ENCODE peak calls at places on chromosomes 6 and 20, in seven cellular contexts. D is psoas muscle, O is cardiac fibroblast, W is prostate gland, Y is pancreas, E is upper lobe of left lung, Q is fibroblast of the aortic adventitia. K is an unnamed sample.

GRCh38 chr6:2659882-2660281 is 90.8 kb downstream of the MYLK4 start:
- DNase-seq in D (no peak), O (peak), W (no peak), Y (no peak), E (no peak), Q (no peak), K (no peak)

GRCh38 chr20:14374191-14374590 is 36.8 kb upstream of the FLRT3 start:
- DNase-seq in D (no peak), O (no peak), W (no peak), Y (no peak), E (no peak), Q (no peak), K (no peak)

GRCh38 chr6:12941422-12941821 is 224.9 kb downstream of the PHACTR1 start:
- DNase-seq in D (no peak), O (no peak), W (no peak), Y (no peak), E (peak), Q (no peak), K (no peak)

GRCh38 chr6:101018157-101018556 is 137.0 kb upstream of the ASCC3 start:
- DNase-seq in D (no peak), O (no peak), W (no peak), Y (no peak), E (no peak), Q (no peak), K (no peak)

GRCh38 chr6:36906539-36906938 is 20.8 kb downstream of the C6orf89 start:
- DNase-seq in D (no peak), O (no peak), W (peak), Y (peak), E (peak), Q (peak), K (no peak)

GRCh38 chr6:4296552-4296951 is 161.2 kb upstream of the ECI2 start:
- DNase-seq in D (no peak), O (no peak), W (no peak), Y (no peak), E (no peak), Q (no peak), K (no peak)

GRCh38 chr6:26053929-26054658 is 33.1 kb upstream of the HFE start:
- DNase-seq in D (no peak), O (peak), W (no peak), Y (no peak), E (no peak), Q (peak), K (no peak)

GRCh38 chr6:137092018-137092417 is 47.3 kb upstream of the IL20RA start:
- DNase-seq in D (no peak), O (no peak), W (no peak), Y (no peak), E (no peak), Q (no peak), K (no peak)

GRCh38 chr6:13742961-13743735 is 31.5 kb upstream of the RANBP9 start:
- DNase-seq in D (no peak), O (no peak), W (no peak), Y (peak), E (no peak), Q (no peak), K (no peak)

GRCh38 chr20:12159266-12159665 is 241.6 kb downstream of the BTBD3 start:
- DNase-seq in D (no peak), O (no peak), W (no peak), Y (no peak), E (no peak), Q (no peak), K (no peak)

GRCh38 chr20:35011589-35012226 is 56.0 kb downstream of the MYH7B start:
- DNase-seq in D (no peak), O (no peak), W (no peak), Y (no peak), E (no peak), Q (no peak), K (no peak)

GRCh38 chr20:38337561-38338140 is 8.6 kb upstream of the LBP start:
- DNase-seq in D (peak), O (peak), W (no peak), Y (no peak), E (peak), Q (no peak), K (no peak)

GRCh38 chr6:15462717-15463525 is 199.9 kb downstream of the DTNBP1 start:
- DNase-seq in D (no peak), O (no peak), W (no peak), Y (no peak), E (no peak), Q (peak), K (no peak)

GRCh38 chr20:9241232-9241692 is 172.4 kb downstream of the PLCB4 start:
- DNase-seq in D (no peak), O (peak), W (no peak), Y (no peak), E (no peak), Q (peak), K (no peak)

GRCh38 chr6:131013495-131013894 is 49.5 kb downstream of the EPB41L2 start:
- DNase-seq in D (no peak), O (peak), W (no peak), Y (no peak), E (no peak), Q (peak), K (no peak)

GRCh38 chr20:31836853-31837608 is 8.4 kb downstream of the FOXS1 start:
- DNase-seq in D (no peak), O (peak), W (no peak), Y (no peak), E (no peak), Q (no peak), K (no peak)

GRCh38 chr6:56862415-56863175 is 92.3 kb upstream of the BEND6 start:
- DNase-seq in D (no peak), O (peak), W (no peak), Y (no peak), E (no peak), Q (peak), K (no peak)

GRCh38 chr6:157099912-157100593 is 223.3 kb downstream of the TMEM242 start:
- DNase-seq in D (no peak), O (peak), W (no peak), Y (no peak), E (no peak), Q (no peak), K (no peak)

GRCh38 chr6:138637822-138638221 is 135.7 kb upstream of the CCDC28A start:
- DNase-seq in D (no peak), O (no peak), W (no peak), Y (no peak), E (no peak), Q (no peak), K (no peak)

GRCh38 chr6:154071711-154072110 is 32.7 kb downstream of the OPRM1 start:
- DNase-seq in D (no peak), O (no peak), W (no peak), Y (no peak), E (no peak), Q (no peak), K (no peak)

GRCh38 chr20:11807070-11807741 is 110.5 kb upstream of the BTBD3 start:
- DNase-seq in D (no peak), O (peak), W (no peak), Y (no peak), E (no peak), Q (peak), K (no peak)

GRCh38 chr6:142378138-142378875 is 76.5 kb downstream of the ADGRG6 start:
- DNase-seq in D (no peak), O (peak), W (no peak), Y (no peak), E (peak), Q (peak), K (no peak)

GRCh38 chr6:29758761-29759160 is 35.5 kb downstream of the HLA-F start:
- DNase-seq in D (no peak), O (no peak), W (no peak), Y (no peak), E (no peak), Q (no peak), K (no peak)

GRCh38 chr6:30238178-30238795 is 25.1 kb upstream of the TRIM26 start:
- DNase-seq in D (no peak), O (peak), W (no peak), Y (no peak), E (no peak), Q (peak), K (no peak)

GRCh38 chr6:166949533-166950442 is 6.6 kb downstream of the RNASET2 start:
- DNase-seq in D (no peak), O (no peak), W (no peak), Y (no peak), E (no peak), Q (no peak), K (no peak)

GRCh38 chr20:33896509-33896908 is 85.4 kb downstream of the CHMP4B start:
- DNase-seq in D (no peak), O (peak), W (no peak), Y (no peak), E (no peak), Q (peak), K (no peak)

GRCh38 chr20:12829121-12829520 is 179.7 kb upstream of the SPTLC3 start:
- DNase-seq in D (no peak), O (no peak), W (no peak), Y (no peak), E (no peak), Q (no peak), K (no peak)

GRCh38 chr6:113082691-113083090 is 735.6 kb downstream of the RFPL4B start:
- DNase-seq in D (no peak), O (peak), W (no peak), Y (no peak), E (no peak), Q (peak), K (no peak)

GRCh38 chr20:44211177-44212039 is 837 bp upstream of the OSER1 start:
- DNase-seq in D (no peak), O (peak), W (peak), Y (peak), E (peak), Q (peak), K (peak)

GRCh38 chr6:56699066-56699654 is 56.5 kb upstream of the DST start:
- DNase-seq in D (no peak), O (peak), W (no peak), Y (no peak), E (no peak), Q (peak), K (no peak)

GRCh38 chr6:33114428-33114827 is 38.6 kb downstream of the HLA-DPB1 start:
- DNase-seq in D (no peak), O (no peak), W (no peak), Y (no peak), E (no peak), Q (no peak), K (no peak)

GRCh38 chr6:33112148-33112547 is 36.4 kb downstream of the HLA-DPB1 start:
- DNase-seq in D (no peak), O (peak), W (no peak), Y (no peak), E (peak), Q (peak), K (no peak)

GRCh38 chr6:33116417-33116816 is 40.6 kb downstream of the HLA-DPB1 start:
- DNase-seq in D (no peak), O (no peak), W (no peak), Y (no peak), E (no peak), Q (no peak), K (no peak)

GRCh38 chr6:33116881-33117711 is 41.3 kb downstream of the HLA-DPB1 start:
- DNase-seq in D (no peak), O (no peak), W (no peak), Y (no peak), E (no peak), Q (no peak), K (no peak)

DNA sequence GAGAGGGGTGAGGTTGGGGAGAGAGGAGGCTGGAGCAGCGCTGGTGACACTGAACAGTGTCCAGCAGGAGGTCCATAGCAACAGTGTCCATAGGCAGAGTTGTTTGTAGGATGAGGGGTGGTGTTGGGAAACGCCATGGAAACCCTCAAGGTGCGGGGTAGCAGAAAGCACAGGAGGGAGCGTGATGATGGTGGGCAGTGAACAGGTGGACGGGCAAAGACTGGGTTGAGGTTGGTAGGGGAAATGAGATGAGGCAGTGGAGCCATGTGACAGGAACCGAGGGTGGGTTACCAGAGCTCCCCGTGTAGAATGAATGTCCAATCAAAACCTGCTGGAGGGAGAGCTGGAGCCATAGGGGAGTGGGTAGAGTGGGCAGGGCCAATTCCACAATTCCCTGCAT is 37.9 kb downstream of the HLA-DPB1 start:
- DNase-seq in D (no peak), O (no peak), W (no peak), Y (no peak), E (no peak), Q (no peak), K (no peak)
- H3K4me3 ChIP-seq in D (no peak), O (no peak), W (no peak), Y (no peak), E (no peak), Q (no peak), K (no peak)

GRCh38 chr6:53544500-53545308 is at the start of gene GCLC:
- DNase-seq in D (peak), O (peak), W (peak), Y (peak), E (peak), Q (peak), K (peak)

GRCh38 chr6:53544050-53544499 is 826 bp downstream of the GCLC start:
- DNase-seq in D (no peak), O (peak), W (peak), Y (no peak), E (no peak), Q (peak), K (no peak)

GRCh38 chr6:53539561-53539960 is 5.3 kb downstream of the GCLC start:
- DNase-seq in D (no peak), O (no peak), W (no peak), Y (no peak), E (no peak), Q (no peak), K (no peak)

GRCh38 chr6:53543341-53544010 is 1.4 kb downstream of the GCLC start:
- DNase-seq in D (no peak), O (peak), W (no peak), Y (no peak), E (no peak), Q (peak), K (no peak)

DNA sequence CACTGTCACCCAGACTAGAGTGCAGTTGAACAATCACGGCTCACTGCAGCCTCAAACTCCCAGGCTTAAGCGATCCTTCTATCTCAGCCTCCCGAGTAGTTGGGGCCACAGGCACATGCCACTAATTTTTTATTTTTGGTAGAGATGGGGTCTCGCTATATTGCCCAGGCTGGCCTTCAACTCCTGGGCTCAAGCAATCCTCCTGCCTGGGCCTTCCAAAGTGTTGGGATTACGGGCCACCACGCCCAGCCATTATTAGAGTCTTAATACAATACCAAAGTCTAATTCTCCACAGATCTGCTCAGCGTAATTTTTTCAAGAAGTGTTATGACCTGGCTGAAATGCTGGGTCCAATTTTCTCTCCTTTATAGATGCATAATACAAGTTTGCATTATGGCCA is 3.0 kb downstream of the GCLC start:
- DNase-seq in D (no peak), O (no peak), W (no peak), Y (no peak), E (no peak), Q (no peak), K (no peak)
- H3K4me3 ChIP-seq in D (no peak), O (no peak), W (no peak), Y (no peak), E (no peak), Q (no peak), K (no peak)

GRCh38 chr20:46810442-46811327 is 84.0 kb upstream of the EYA2 start:
- DNase-seq in D (no peak), O (no peak), W (no peak), Y (no peak), E (no peak), Q (no peak), K (peak)
- H3K4me3 ChIP-seq in D (no peak), O (no peak), W (peak), Y (no peak), E (no peak), Q (no peak), K (peak)

GRCh38 chr20:7882076-7882475 is 58.2 kb downstream of the HAO1 start:
- DNase-seq in D (no peak), O (no peak), W (no peak), Y (no peak), E (no peak), Q (no peak), K (no peak)

GRCh38 chr20:7883309-7883708 is 56.9 kb downstream of the HAO1 start:
- DNase-seq in D (no peak), O (no peak), W (no peak), Y (no peak), E (no peak), Q (no peak), K (no peak)

GRCh38 chr20:7883741-7884140 is 56.5 kb downstream of the HAO1 start:
- DNase-seq in D (no peak), O (no peak), W (no peak), Y (no peak), E (no peak), Q (no peak), K (no peak)

GRCh38 chr20:7879883-7880282 is 60.4 kb downstream of the HAO1 start:
- DNase-seq in D (no peak), O (peak), W (no peak), Y (no peak), E (no peak), Q (no peak), K (no peak)
- H3K4me3 ChIP-seq in D (no peak), O (no peak), W (no peak), Y (no peak), E (no peak), Q (no peak), K (no peak)

GRCh38 chr6:149897855-149898744 is at the start of gene RAET1E:
- DNase-seq in D (no peak), O (no peak), W (no peak), Y (no peak), E (no peak), Q (no peak), K (peak)
- H3K4me3 ChIP-seq in D (peak), O (peak), W (peak), Y (no peak), E (peak), Q (peak), K (no peak)

GRCh38 chr20:708956-709355 is 33.4 kb upstream of the SCRT2 start:
- DNase-seq in D (no peak), O (no peak), W (no peak), Y (no peak), E (no peak), Q (no peak), K (no peak)
- H3K4me3 ChIP-seq in D (no peak), O (no peak), W (no peak), Y (no peak), E (no peak), Q (no peak), K (no peak)

K was measured in right atrium auricular region.